ENCODE peak calls at places on chromosomes 7 and 10, in eight cellular contexts. L is anterior cingulate cortex, T is posterior cingulate gyrus, A is RCC 7860, J is astrocyte of the spinal cord, S is hepatocyte, E is neuronal stem cell, U is spleen. K is an unnamed sample.
A peak's percentile ranks its signal among the peaks of the same experiment; 100 is the strongest.

GRCh38 chr7:113197274-113197673 is 78.9 kb upstream of the SMIM30 start:
- DNase-seq in T (no peak), J (peak; percentile 80), A (peak; percentile 62), S (no peak), E (no peak), L (no peak), U (no peak), K (peak; percentile 14)

GRCh38 chr7:91913612-91914011 is 27.1 kb upstream of the AKAP9 start:
- DNase-seq in L (no peak), S (no peak), T (no peak), E (no peak), A (no peak), U (no peak), J (peak; percentile 35), K (no peak)

GRCh38 chr7:80991654-80992053 is 72.8 kb upstream of the SEMA3C start:
- DNase-seq in T (no peak), U (no peak), A (no peak), E (no peak), L (no peak), S (no peak), J (no peak), K (no peak)

GRCh38 chr10:45001382-45002148 is 842 bp downstream of the ZNF22 start:
- DNase-seq in S (peak; percentile 68), L (no peak), U (peak; percentile 89), T (peak; percentile 81), A (peak; percentile 54), E (no peak), J (peak; percentile 73), K (peak; percentile 45)

GRCh38 chr10:31242902-31243301 is 76.1 kb upstream of the ZEB1 start:
- DNase-seq in L (no peak), A (peak; percentile 98), T (no peak), U (peak; percentile 57), S (peak; percentile 55), J (peak; percentile 95), E (no peak), K (peak; percentile 87)

GRCh38 chr10:86337121-86337601 is 29.4 kb downstream of the GRID1 start:
- DNase-seq in J (no peak), E (no peak), S (no peak), T (no peak), L (no peak), U (peak; percentile 52), A (no peak), K (no peak)

GRCh38 chr10:110535958-110536891 is 31.3 kb upstream of the SMC3 start:
- DNase-seq in A (peak; percentile 96), E (no peak), S (no peak), U (peak; percentile 76), L (no peak), T (no peak), J (peak; percentile 80), K (peak; percentile 81)

GRCh38 chr7:32587431-32587948 is 92.2 kb downstream of the AVL9 start:
- DNase-seq in T (no peak), S (no peak), U (no peak), L (no peak), E (no peak), J (peak; percentile 91), A (peak; percentile 58), K (no peak)

GRCh38 chr10:43986396-43986795 is 337.7 kb upstream of the ZNF32 start:
- DNase-seq in J (no peak), T (no peak), A (no peak), E (no peak), L (no peak), S (no peak), U (no peak), K (no peak)

GRCh38 chr7:134901389-134902020 is 84.8 kb upstream of the AGBL3 start:
- DNase-seq in E (no peak), J (no peak), S (peak; percentile 56), L (no peak), U (no peak), A (no peak), T (no peak), K (no peak)

GRCh38 chr10:132021046-132021445 is 39.3 kb upstream of the BNIP3 start:
- DNase-seq in L (no peak), S (no peak), A (no peak), T (peak; percentile 47), E (no peak), U (no peak), J (no peak), K (no peak)

GRCh38 chr10:96565774-96566173 is 21.0 kb downstream of the TM9SF3 start:
- DNase-seq in E (no peak), J (peak; percentile 63), A (no peak), T (no peak), S (no peak), L (no peak), U (no peak), K (no peak)

GRCh38 chr7:45174966-45175765 is 17.6 kb downstream of the RAMP3 start:
- DNase-seq in U (peak; percentile 48), T (peak; percentile 58), E (no peak), J (no peak), S (no peak), A (no peak), L (no peak), K (no peak)

GRCh38 chr7:11177793-11178192 is 204.1 kb downstream of the PHF14 start:
- DNase-seq in T (no peak), E (no peak), J (peak; percentile 46), L (no peak), U (no peak), A (no peak), S (no peak), K (no peak)

GRCh38 chr7:126370038-126370668 is 882.6 kb downstream of the GRM8 start:
- DNase-seq in T (no peak), S (no peak), U (no peak), E (no peak), A (no peak), J (no peak), L (no peak), K (no peak)

GRCh38 chr10:79502561-79503309 is 9.6 kb upstream of the EIF5AL1 start:
- DNase-seq in T (no peak), J (no peak), L (no peak), S (peak; percentile 50), A (peak; percentile 14), U (no peak), E (no peak), K (no peak)

K was measured in kidney epithelial cell.